ENCODE peak calls at places on chromosomes 5 and 9, in five cellular contexts. Q, Y, L, C and Z are unnamed samples. For H3K4me1, the result is how much of the 10 kb centered on the place peaks cover.

GRCh38 chr9:27865031-27865438 is 291.8 kb upstream of the C9orf72 start:
- DNase-seq in Y (no peak), L (no peak), Q (no peak), C (no peak), Z (no peak)

GRCh38 chr5:133943475-133943817 is 25.0 kb downstream of the C5orf15 start:
- DNase-seq in L (no peak), C (no peak), Q (no peak), Y (no peak), Z (no peak)

GRCh38 chr5:136332213-136332612 is 33.1 kb downstream of the TRPC7 start:
- DNase-seq in C (no peak), Q (no peak), Y (no peak), L (no peak), Z (no peak)

GRCh38 chr5:956941-957729 is 51.5 kb upstream of the NKD2 start:
- DNase-seq in L (no peak), Q (peak), Y (no peak), C (no peak), Z (peak)

GRCh38 chr9:94760646-94761045 is 34.1 kb downstream of the AOPEP start:
- DNase-seq in L (no peak), Q (no peak), C (no peak), Y (no peak), Z (no peak)

GRCh38 chr9:120663380-120663779 is 50.9 kb downstream of the MEGF9 start:
- DNase-seq in Y (no peak), Q (no peak), L (no peak), C (no peak), Z (no peak)

GRCh38 chr5:73948720-73949119 is 322.7 kb downstream of the ARHGEF28 start:
- DNase-seq in C (no peak), Q (peak), Y (no peak), L (no peak), Z (no peak)

GRCh38 chr9:136764301-136764891 is at the start of gene LCN15:
- DNase-seq in Q (no peak), L (no peak), Y (no peak), C (no peak), Z (no peak)

GRCh38 chr9:36721846-36722588 is 149.3 kb downstream of the MELK start:
- DNase-seq in Q (no peak), L (no peak), Y (no peak), C (peak), Z (no peak)

GRCh38 chr9:89899476-89900047 is 294.8 kb downstream of the GADD45G start:
- DNase-seq in Y (no peak), L (no peak), Q (no peak), C (no peak), Z (no peak)

GRCh38 chr9:922731-923130 is 53.7 kb upstream of the DMRT3 start:
- DNase-seq in L (no peak), Q (no peak), Y (no peak), C (no peak), Z (no peak)

GRCh38 chr9:119284118-119284517 is 85.1 kb downstream of the BRINP1 start:
- DNase-seq in L (no peak), Q (no peak), C (no peak), Y (no peak), Z (no peak)

GRCh38 chr9:119280740-119281485 is 88.3 kb downstream of the BRINP1 start:
- DNase-seq in L (no peak), Q (no peak), Y (no peak), C (no peak), Z (no peak)

GRCh38 chr9:119283118-119283794 is 86.0 kb downstream of the BRINP1 start:
- DNase-seq in Y (no peak), Q (no peak), C (peak), L (no peak), Z (no peak)

GRCh38 chr9:119282476-119283117 is 86.6 kb downstream of the BRINP1 start:
- DNase-seq in Q (no peak), Y (no peak), L (no peak), C (no peak), Z (no peak)

DNA sequence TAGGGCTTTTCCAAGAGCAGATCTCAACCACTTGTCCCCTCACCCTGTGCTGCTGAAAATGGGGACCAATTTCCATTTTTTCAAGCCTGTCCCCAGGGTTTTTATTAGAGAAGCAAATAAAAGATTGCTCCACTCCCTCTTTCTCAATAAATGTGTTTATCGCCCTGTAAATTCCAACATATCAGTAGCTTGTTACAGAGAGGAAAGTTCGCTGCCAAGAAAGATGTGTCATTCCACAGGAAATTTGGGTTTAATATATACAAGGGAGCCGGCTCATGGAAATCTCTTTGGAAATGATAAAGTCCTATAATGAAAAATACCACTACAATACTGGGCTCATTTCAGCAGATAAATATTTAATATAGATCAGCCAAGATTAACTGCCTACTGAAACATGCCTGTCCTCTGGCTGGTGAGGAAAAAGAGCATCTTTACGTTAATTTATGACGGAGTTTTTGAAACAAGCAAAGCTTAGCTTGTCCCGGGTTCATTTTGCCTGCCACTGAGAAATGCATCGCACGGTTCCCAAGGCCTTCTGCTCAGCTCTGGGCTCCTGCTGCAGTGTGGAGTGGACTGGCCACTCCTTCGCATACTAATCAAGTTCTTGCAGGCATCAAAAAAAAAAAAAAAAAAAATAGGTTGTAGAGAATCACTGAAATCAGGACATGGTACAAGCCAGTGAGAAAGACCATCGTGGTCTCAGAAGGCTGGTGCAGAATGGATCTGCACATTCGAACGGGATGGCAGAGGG is 84.5 kb downstream of the BRINP1 start:
- DNase-seq in C (no peak), L (no peak), Y (no peak), Q (no peak), Z (no peak)
- H3K4me1 ChIP-seq in C (under half), L (under half), Y (under half), Q (under half), Z (under half)

GRCh38 chr9:127908660-127908926 is 8.2 kb downstream of the ST6GALNAC4 start:
- DNase-seq in L (no peak), C (no peak), Q (no peak), Y (no peak), Z (no peak)

GRCh38 chr9:127912882-127913281 is 4.0 kb downstream of the ST6GALNAC4 start:
- DNase-seq in Y (peak), Q (no peak), L (no peak), C (no peak), Z (peak)

GRCh38 chr9:127909839-127910273 is 7.0 kb downstream of the ST6GALNAC4 start:
- DNase-seq in Y (no peak), L (no peak), Q (no peak), C (no peak), Z (no peak)

GRCh38 chr9:127912296-127912695 is 4.5 kb downstream of the ST6GALNAC4 start:
- DNase-seq in L (no peak), Y (no peak), Q (no peak), C (no peak), Z (no peak)

DNA sequence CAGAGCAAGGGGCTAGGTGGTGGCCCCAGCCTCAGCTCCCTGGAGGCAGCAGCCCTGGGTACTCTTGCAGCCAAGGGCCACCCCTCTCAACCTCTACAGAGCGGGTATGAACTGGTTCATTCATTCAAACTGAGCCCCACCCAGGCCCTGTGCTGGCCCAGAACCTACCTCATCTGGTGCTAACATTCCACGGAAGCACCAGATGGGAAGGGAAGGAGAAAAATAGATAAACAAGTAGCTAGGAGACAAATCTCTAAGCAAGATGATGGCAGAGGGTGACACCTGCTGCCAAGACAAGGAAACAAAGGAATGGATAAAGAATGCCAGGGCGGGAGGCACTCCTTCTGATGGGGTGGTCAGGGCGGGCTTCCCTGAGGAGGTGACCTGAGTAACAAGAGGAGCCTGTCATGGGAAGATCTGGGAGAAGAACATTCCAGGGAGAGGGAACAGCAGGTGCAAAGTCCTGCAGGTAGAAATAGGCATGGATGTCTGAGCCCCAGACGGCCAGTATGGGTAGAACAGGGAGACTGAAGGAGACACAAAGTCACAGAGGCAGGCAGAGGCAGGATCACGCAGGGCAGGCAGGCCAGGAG is 6.1 kb downstream of the ST6GALNAC4 start:
- DNase-seq in Q (peak), L (no peak), Y (no peak), C (no peak), Z (no peak)
- TF ChIP-seq CTCF in Q (peak), L (peak), Y (no peak), C (no peak), Z (no peak)

GRCh38 chr9:114397848-114398605 is 10.2 kb upstream of the AKNA start:
- DNase-seq in L (peak), C (peak), Y (peak), Q (peak), Z (peak)

GRCh38 chr9:114397219-114397847 is 9.6 kb upstream of the AKNA start:
- DNase-seq in L (no peak), C (no peak), Q (no peak), Y (no peak), Z (no peak)

GRCh38 chr9:114395196-114395595 is 7.4 kb upstream of the AKNA start:
- DNase-seq in Y (no peak), C (no peak), L (no peak), Q (no peak), Z (no peak)

GRCh38 chr9:114395768-114396167 is 8.0 kb upstream of the AKNA start:
- DNase-seq in L (no peak), Q (no peak), Y (no peak), C (no peak), Z (no peak)

DNA sequence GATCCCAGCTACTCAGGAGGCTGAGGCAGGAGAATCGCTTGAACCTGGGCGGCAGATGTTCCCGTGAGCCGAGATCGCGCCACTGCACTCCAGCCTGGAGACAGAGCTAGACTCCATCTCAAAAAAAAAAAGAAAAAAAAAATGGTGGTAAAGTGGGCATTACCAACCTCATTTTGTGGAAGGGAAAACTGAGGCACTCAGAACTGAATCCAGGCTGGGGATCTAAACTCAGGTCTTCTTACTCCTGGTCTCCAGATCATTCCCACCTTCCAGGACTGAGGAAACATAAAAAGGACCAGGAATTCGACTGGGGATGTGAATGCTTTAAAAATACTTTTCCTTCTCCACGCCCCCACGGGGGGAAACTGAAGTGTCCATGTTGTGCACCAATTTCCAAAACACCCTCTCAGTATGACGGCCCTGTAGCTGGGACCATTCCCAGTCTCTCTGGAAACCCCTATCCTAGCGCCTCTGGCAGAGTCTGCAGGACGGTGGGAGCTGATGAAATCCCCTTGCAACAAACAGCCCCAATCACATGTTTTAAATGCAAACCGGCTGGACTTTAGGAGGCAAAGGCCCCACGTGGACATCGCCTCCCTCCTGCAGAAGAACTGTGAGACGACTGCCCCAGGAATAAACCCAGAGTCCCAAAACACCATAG is 8.9 kb upstream of the AKNA start:
- DNase-seq in C (peak), L (peak), Q (peak), Y (no peak), Z (no peak)
- H3K4me3 ChIP-seq in C (no peak), L (peak), Q (no peak), Y (no peak), Z (no peak)

GRCh38 chr9:22206833-22207232 is 197.7 kb upstream of the CDKN2B start:
- DNase-seq in Y (no peak), C (no peak), Q (no peak), L (no peak), Z (no peak)

GRCh38 chr9:22211588-22212360 is 202.7 kb upstream of the CDKN2B start:
- DNase-seq in L (no peak), Q (peak), Y (no peak), C (no peak), Z (no peak)

GRCh38 chr9:22210936-22211335 is 201.8 kb upstream of the CDKN2B start:
- DNase-seq in Q (no peak), C (no peak), L (no peak), Y (no peak), Z (no peak)

GRCh38 chr9:22208846-22209585 is 199.9 kb upstream of the CDKN2B start:
- DNase-seq in Q (no peak), Y (no peak), C (no peak), L (no peak), Z (no peak)

GRCh38 chr9:22210262-22210661 is 201.2 kb upstream of the CDKN2B start:
- DNase-seq in C (no peak), Y (no peak), L (no peak), Q (no peak), Z (no peak)
- H3K4me1 ChIP-seq in C (under half), Y (under half), L (under half), Q (under half), Z (under half)

GRCh38 chr5:69492391-69493234 is at the start of gene OCLN:
- DNase-seq in Y (peak), C (no peak), Q (no peak), L (no peak), Z (peak)
- TF ChIP-seq CTCF in Y (no peak), C (no peak), Q (no peak), L (no peak), Z (no peak)

GRCh38 chr5:159971514-159971913 is 37.4 kb upstream of the TTC1 start:
- DNase-seq in Y (no peak), Q (no peak), C (no peak), L (no peak), Z (no peak)
- H3K4me3 ChIP-seq in Y (peak), Q (no peak), C (peak), L (no peak), Z (no peak)

GRCh38 chr9:35533398-35533797 is 43.5 kb downstream of the RUSC2 start:
- DNase-seq in Q (peak), C (no peak), Y (no peak), L (no peak), Z (no peak)

GRCh38 chr9:35538361-35539234 is 48.7 kb downstream of the RUSC2 start:
- DNase-seq in Q (peak), Y (peak), C (peak), L (no peak), Z (peak)

GRCh38 chr9:35540315-35540714 is 50.4 kb downstream of the RUSC2 start:
- DNase-seq in C (no peak), Y (no peak), L (no peak), Q (no peak), Z (no peak)

GRCh38 chr9:35537898-35538297 is 48.0 kb downstream of the RUSC2 start:
- DNase-seq in C (no peak), Q (no peak), L (no peak), Y (no peak), Z (no peak)
- H3K4me1 ChIP-seq in C (half or more), Q (under half), L (under half), Y (half or more), Z (under half)

DNA sequence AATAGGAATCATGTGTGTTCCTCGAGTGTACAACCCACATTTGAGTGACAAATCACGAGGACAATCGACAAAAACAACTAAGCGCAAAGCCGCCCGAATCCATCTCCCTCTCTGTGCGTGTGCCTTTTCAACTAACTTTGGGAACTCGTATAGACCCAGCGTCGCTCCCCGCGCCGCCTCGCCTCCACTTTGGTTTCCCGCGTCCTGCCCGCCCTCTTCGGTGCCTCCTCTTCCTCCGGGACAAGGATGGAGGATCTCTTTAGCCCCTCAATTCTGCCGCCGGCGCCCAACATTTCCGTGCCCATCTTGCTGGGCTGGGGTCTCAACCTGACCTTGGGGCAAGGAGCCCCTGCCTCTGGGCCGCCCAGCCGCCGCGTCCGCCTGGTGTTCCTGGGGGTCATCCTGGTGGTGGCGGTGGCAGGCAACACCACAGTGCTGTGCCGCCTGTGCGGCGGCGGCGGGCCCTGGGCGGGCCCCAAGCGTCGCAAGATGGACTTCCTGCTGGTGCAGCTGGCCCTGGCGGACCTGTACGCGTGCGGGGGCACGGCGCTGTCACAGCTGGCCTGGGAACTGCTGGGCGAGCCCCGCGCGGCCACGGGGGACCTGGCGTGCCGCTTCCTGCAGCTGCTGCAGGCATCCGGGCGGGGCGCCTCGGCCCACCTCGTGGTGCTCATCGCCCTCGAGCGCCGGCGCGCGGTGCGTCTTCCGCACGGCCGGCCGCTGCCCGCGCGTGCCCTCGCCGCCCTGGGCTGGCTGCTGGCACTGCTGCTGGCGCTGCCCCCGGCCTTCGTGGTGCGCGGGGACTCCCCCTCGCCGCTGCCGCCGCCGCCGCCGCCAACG is at the start of gene GPR150:
- DNase-seq in Q (peak), C (no peak), L (no peak), Y (peak), Z (peak)
- TF ChIP-seq CTCF in Q (peak), C (no peak), L (no peak), Y (no peak), Z (no peak)

GRCh38 chr9:132864277-132864676 is 13.8 kb downstream of the AK8 start:
- DNase-seq in Q (no peak), L (no peak), Y (no peak), C (no peak), Z (no peak)
- H3K4me3 ChIP-seq in Q (no peak), L (no peak), Y (no peak), C (no peak), Z (no peak)